ENCODE peak calls at places on chromosomes 5 and 9, in nine cellular contexts. J, G, D, K, O, Q, T, Z and H are unnamed samples.

GRCh38 chr9:104923740-104924139 is 4.2 kb downstream of the ABCA1 start:
- DNase-seq in J (no peak), G (peak; percentile 49), D (no peak), K (no peak), O (no peak), Q (no peak), T (no peak), Z (no peak), H (no peak)

GRCh38 chr9:89923961-89924504 is 319.2 kb downstream of the GADD45G start:
- DNase-seq in J (no peak), G (no peak), D (no peak), K (no peak), O (peak; percentile 23), Q (no peak), T (no peak), Z (no peak), H (peak; percentile 23)

GRCh38 chr5:180642181-180643140 is 6.9 kb downstream of the FLT4 start:
- DNase-seq in J (no peak), G (no peak), D (no peak), K (no peak), O (no peak), Q (no peak), T (no peak), Z (no peak), H (peak; percentile 13)

GRCh38 chr9:114178756-114179450 is 23.6 kb downstream of the COL27A1 start:
- DNase-seq in J (no peak), G (no peak), D (no peak), K (no peak), O (no peak), Q (no peak), T (no peak), Z (peak; percentile 58), H (no peak)

GRCh38 chr5:14880688-14881087 is 9.1 kb upstream of the ANKH start:
- DNase-seq in J (no peak), G (no peak), D (no peak), K (no peak), O (peak; percentile 54), Q (no peak), T (no peak), Z (no peak), H (no peak)

GRCh38 chr9:90680534-90680933 is 37.9 kb upstream of the DIRAS2 start:
- DNase-seq in J (no peak), G (no peak), D (no peak), K (no peak), O (no peak), Q (no peak), T (no peak), Z (no peak), H (no peak)

GRCh38 chr9:86968258-86968920 is 21.1 kb upstream of the GAS1 start:
- DNase-seq in J (no peak), G (no peak), D (no peak), K (peak; percentile 80), O (no peak), Q (no peak), T (no peak), Z (no peak), H (no peak)

GRCh38 chr5:146039420-146039819 is 66.0 kb downstream of the PLAC8L1 start:
- DNase-seq in J (peak; percentile 66), G (no peak), D (no peak), K (no peak), O (no peak), Q (no peak), T (no peak), Z (no peak), H (no peak)

GRCh38 chr9:107833295-107833694 is 343.7 kb upstream of the KLF4 start:
- DNase-seq in J (no peak), G (no peak), D (no peak), K (no peak), O (no peak), Q (no peak), T (no peak), Z (no peak), H (no peak)

GRCh38 chr9:107487521-107488399 is 1.8 kb downstream of the KLF4 start:
- DNase-seq in J (peak; percentile 40), G (peak; percentile 53), D (no peak), K (no peak), O (no peak), Q (peak; percentile 52), T (peak; percentile 49), Z (peak; percentile 55), H (peak; percentile 43)

GRCh38 chr9:120486347-120486746 is 93.6 kb downstream of the CDK5RAP2 start:
- DNase-seq in J (no peak), G (no peak), D (no peak), K (no peak), O (no peak), Q (no peak), T (no peak), Z (no peak), H (no peak)

GRCh38 chr5:91407204-91407603 is 24.1 kb upstream of the ARRDC3 start:
- DNase-seq in J (no peak), G (no peak), D (no peak), K (no peak), O (no peak), Q (no peak), T (no peak), Z (no peak), H (no peak)

GRCh38 chr9:84570482-84571154 is 98.9 kb upstream of the NTRK2 start:
- DNase-seq in J (no peak), G (no peak), D (no peak), K (no peak), O (no peak), Q (no peak), T (no peak), Z (no peak), H (no peak)

GRCh38 chr9:82736126-82736525 is 326.8 kb downstream of the RASEF start:
- DNase-seq in J (no peak), G (no peak), D (no peak), K (no peak), O (no peak), Q (no peak), T (no peak), Z (no peak), H (no peak)

GRCh38 chr9:78563269-78563668 is 266.3 kb downstream of the PSAT1 start:
- DNase-seq in J (no peak), G (no peak), D (no peak), K (no peak), O (no peak), Q (no peak), T (no peak), Z (no peak), H (no peak)
- TF ChIP-seq CTCF in J (no peak), G (no peak), D (no peak), K (no peak), O (no peak), Q (no peak), T (no peak), Z (no peak), H (no peak)

GRCh38 chr9:137618105-137619067 is at the start of gene EHMT1:
- DNase-seq in J (peak; percentile 92), G (peak; percentile 100), D (peak; percentile 29), K (no peak), O (peak; percentile 99), Q (peak; percentile 87), T (peak; percentile 99), Z (peak; percentile 88), H (peak; percentile 100)
- TF ChIP-seq CTCF in J (no peak), G (no peak), D (no peak), K (no peak), O (no peak), Q (no peak), T (no peak), Z (no peak), H (no peak)

GRCh38 chr9:12774861-12775367 is at the start of gene LURAP1L:
- DNase-seq in J (peak; percentile 64), G (no peak), D (peak; percentile 50), K (no peak), O (peak; percentile 55), Q (peak; percentile 50), T (peak; percentile 21), Z (no peak), H (peak; percentile 18)
- TF ChIP-seq CTCF in J (no peak), G (no peak), D (no peak), K (no peak), O (no peak), Q (no peak), T (no peak), Z (no peak), H (no peak)

GRCh38 chr5:78320461-78320860 is 26.0 kb upstream of the AP3B1 start:
- DNase-seq in J (peak; percentile 48), G (no peak), D (peak; percentile 26), K (peak; percentile 23), O (peak; percentile 49), Q (peak; percentile 17), T (peak; percentile 35), Z (no peak), H (peak; percentile 30)
- TF ChIP-seq CTCF in J (peak; percentile 72), G (peak; percentile 49), D (peak; percentile 76), K (peak; percentile 62), O (peak; percentile 82), Q (peak; percentile 39), T (peak; percentile 39), Z (peak; percentile 53), H (peak; percentile 61)

DNA sequence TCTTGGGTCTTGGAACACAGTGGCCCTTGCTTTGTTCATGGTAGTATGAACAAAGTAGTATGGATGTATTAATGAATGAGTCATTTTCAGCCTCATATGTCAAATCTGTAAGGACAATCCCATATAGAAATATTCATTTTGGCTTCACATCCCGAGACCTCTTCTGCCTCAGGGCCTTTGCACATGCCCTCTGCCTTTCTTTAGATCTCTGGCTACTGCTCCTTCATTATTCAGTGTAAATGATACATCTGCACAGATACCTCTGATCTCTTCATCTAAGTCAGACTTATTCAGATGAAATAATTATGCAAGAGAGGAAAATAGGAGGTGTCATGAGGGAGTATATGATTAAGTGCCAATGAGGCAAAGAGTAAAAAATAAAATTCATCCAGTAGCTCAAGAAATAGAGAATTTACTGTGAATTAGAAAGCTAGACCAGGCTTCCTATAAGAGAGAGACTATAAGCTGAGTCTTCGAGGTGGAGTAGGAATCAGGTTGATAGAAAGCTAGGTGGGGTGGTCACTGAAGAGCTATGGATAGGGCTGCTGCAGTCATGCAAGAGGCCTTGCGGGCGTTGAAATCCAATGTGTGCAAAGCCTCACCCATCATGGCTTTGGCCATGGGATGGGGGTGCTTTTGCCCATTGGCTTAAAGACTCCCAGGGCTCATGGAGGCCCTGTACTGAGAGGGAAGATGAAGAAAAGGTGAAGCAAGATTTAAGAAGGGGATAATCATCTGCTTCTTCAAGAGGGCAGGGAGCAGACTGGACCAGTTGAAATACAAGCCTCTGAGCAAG is 3.7 kb upstream of the TTLL11 start:
- DNase-seq in J (no peak), G (no peak), D (no peak), K (no peak), O (no peak), Q (no peak), T (no peak), Z (no peak), H (no peak)
- TF ChIP-seq CTCF in J (no peak), G (no peak), D (no peak), K (no peak), O (no peak), Q (no peak), T (no peak), Z (no peak), H (no peak)

GRCh38 chr5:135245521-135246499 is 153.2 kb downstream of the MACROH2A1 start:
- DNase-seq in J (no peak), G (no peak), D (no peak), K (no peak), O (peak; percentile 93), Q (peak; percentile 39), T (no peak), Z (no peak), H (no peak)
- TF ChIP-seq CTCF in J (no peak), G (no peak), D (no peak), K (no peak), O (no peak), Q (no peak), T (no peak), Z (no peak), H (no peak)